ENCODE peak calls at places on chromosome 21, in eight cellular contexts. N is BJ, M is KG1, S is lung, J is AG04450, O is cardiac fibroblast, U is ascending aorta, P is lower lobe of right lung. G is an unnamed sample.

GRCh38 chr21:33948096-33948950 is 32.7 kb upstream of the ATP5PO start:
- DNase-seq in N (no peak), M (no peak), S (peak; percentile 53), J (no peak), O (peak; percentile 70), U (peak; percentile 38), P (peak; percentile 69), G (no peak)

GRCh38 chr21:29155118-29155932 is 24.9 kb downstream of the MAP3K7CL start:
- DNase-seq in N (no peak), M (no peak), S (peak; percentile 39), J (no peak), O (peak; percentile 93), U (no peak), P (peak; percentile 63), G (no peak)

GRCh38 chr21:28884976-28885852 is 107.5 kb downstream of the LTN1 start:
- DNase-seq in N (peak; percentile 71), M (peak; percentile 99), S (peak; percentile 91), J (peak; percentile 78), O (peak; percentile 98), U (peak; percentile 69), P (peak; percentile 93), G (peak; percentile 98)

GRCh38 chr21:37450385-37451044 is 83.9 kb downstream of the DYRK1A start:
- DNase-seq in N (no peak), M (no peak), S (no peak), J (no peak), O (peak; percentile 36), U (no peak), P (no peak), G (no peak)

GRCh38 chr21:42560517-42561179 is 47.0 kb downstream of the SLC37A1 start:
- DNase-seq in N (no peak), M (no peak), S (no peak), J (no peak), O (no peak), U (no peak), P (no peak), G (no peak)

GRCh38 chr21:46211786-46212720 is 16.5 kb downstream of the LSS start:
- DNase-seq in N (no peak), M (no peak), S (no peak), J (no peak), O (no peak), U (no peak), P (peak; percentile 30), G (no peak)

GRCh38 chr21:15063821-15064575 is 802 bp downstream of the NRIP1 start:
- DNase-seq in N (no peak), M (no peak), S (peak; percentile 58), J (no peak), O (peak; percentile 48), U (no peak), P (peak; percentile 70), G (no peak)

GRCh38 chr21:34180826-34181359 is 107.5 kb downstream of the MRPS6 start:
- DNase-seq in N (no peak), M (no peak), S (no peak), J (no peak), O (no peak), U (no peak), P (no peak), G (no peak)

GRCh38 chr21:43880111-43880985 is 15.3 kb downstream of the AGPAT3 start:
- DNase-seq in N (no peak), M (no peak), S (peak; percentile 56), J (no peak), O (no peak), U (no peak), P (peak; percentile 70), G (no peak)